ENCODE peak calls at places on chromosome 12, in ten cellular contexts. A is left lung; J is endothelial cell; T is NCI-H1105; L is ACHN; Z is stimulated activated CD8-positive, alpha-beta memory T cell treated with anti-CD3 and anti-CD28 coated beads, Interleukin-7, amount 100 ng/mL, for 1 hour; F is CD4-positive, alpha-beta T cell; N is stimulated activated CD4-positive, alpha-beta T cell treated with anti-CD3 and anti-CD28 coated beads, Interleukin-1b, Interleukin-23, amount 100 ng/mL, for 1 hour; K is fibroblast of pulmonary artery; Y is NCI-H1092 treated with DMSO at 0.1 percent for 48 hours. V is an unnamed sample.

GRCh38 chr12:54048694-54049093 is 4.9 kb upstream of the HOXC4 start:
- DNase-seq in A (no peak), J (no peak), T (no peak), L (no peak), Z (no peak), F (no peak), N (no peak), K (no peak), Y (no peak), V (no peak)

GRCh38 chr12:6469609-6470374 is 685 bp downstream of the VAMP1 start:
- DNase-seq in A (no peak), J (no peak), T (no peak), L (no peak), Z (no peak), F (no peak), N (no peak), K (no peak), Y (no peak), V (no peak)

GRCh38 chr12:106428379-106428778 is 70.8 kb downstream of the POLR3B start:
- DNase-seq in A (no peak), J (no peak), T (no peak), L (no peak), Z (no peak), F (no peak), N (no peak), K (peak), Y (peak), V (peak)

GRCh38 chr12:110349096-110349495 is 54.4 kb downstream of the ANAPC7 start:
- DNase-seq in A (no peak), J (no peak), T (no peak), L (no peak), Z (no peak), F (no peak), N (no peak), K (no peak), Y (no peak), V (no peak)

GRCh38 chr12:93223440-93224426 is 154.0 kb upstream of the NUDT4 start:
- DNase-seq in A (no peak), J (no peak), T (peak), L (no peak), Z (no peak), F (no peak), N (no peak), K (peak), Y (peak), V (peak)

GRCh38 chr12:12985817-12986408 is 14.2 kb downstream of the HEBP1 start:
- DNase-seq in A (no peak), J (peak), T (no peak), L (peak), Z (no peak), F (no peak), N (no peak), K (peak), Y (no peak), V (no peak)

GRCh38 chr12:115426732-115427131 is 742.8 kb upstream of the TBX3 start:
- DNase-seq in A (no peak), J (no peak), T (no peak), L (no peak), Z (no peak), F (no peak), N (no peak), K (no peak), Y (no peak), V (no peak)

GRCh38 chr12:132194556-132194955 is 50.3 kb downstream of the NOC4L start:
- DNase-seq in A (no peak), J (no peak), T (peak), L (no peak), Z (no peak), F (no peak), N (no peak), K (no peak), Y (no peak), V (no peak)

GRCh38 chr12:96831346-96831745 is 75.7 kb upstream of the NEDD1 start:
- DNase-seq in A (no peak), J (no peak), T (no peak), L (no peak), Z (no peak), F (no peak), N (no peak), K (no peak), Y (no peak), V (no peak)

GRCh38 chr12:54411398-54412241 is 7.4 kb downstream of the ITGA5 start:
- DNase-seq in A (peak), J (no peak), T (no peak), L (peak), Z (no peak), F (no peak), N (no peak), K (peak), Y (no peak), V (no peak)

GRCh38 chr12:127293507-127294310 is 973.3 kb upstream of the TMEM132C start:
- DNase-seq in A (no peak), J (no peak), T (no peak), L (peak), Z (no peak), F (no peak), N (peak), K (peak), Y (peak), V (no peak)

GRCh38 chr12:99121476-99121965 is 476.4 kb downstream of the APAF1 start:
- DNase-seq in A (no peak), J (no peak), T (no peak), L (no peak), Z (no peak), F (no peak), N (no peak), K (no peak), Y (peak), V (no peak)

GRCh38 chr12:51953011-51953568 is 1.6 kb downstream of the ACVR1B start:
- DNase-seq in A (no peak), J (no peak), T (no peak), L (no peak), Z (no peak), F (no peak), N (no peak), K (no peak), Y (no peak), V (no peak)

GRCh38 chr12:75632452-75632851 is 121.0 kb upstream of the KRR1 start:
- DNase-seq in A (no peak), J (no peak), T (no peak), L (no peak), Z (no peak), F (no peak), N (no peak), K (peak), Y (peak), V (peak)

GRCh38 chr12:71397433-71397954 is 42.1 kb upstream of the LGR5 start:
- DNase-seq in A (no peak), J (no peak), T (no peak), L (peak), Z (no peak), F (no peak), N (no peak), K (no peak), Y (no peak), V (peak)

GRCh38 chr12:82176016-82176415 is 182.2 kb downstream of the CCDC59 start:
- DNase-seq in A (no peak), J (no peak), T (peak), L (no peak), Z (no peak), F (no peak), N (no peak), K (no peak), Y (no peak), V (no peak)

GRCh38 chr12:97912943-97913342 is 450.3 kb downstream of the RMST start:
- DNase-seq in A (no peak), J (no peak), T (no peak), L (no peak), Z (no peak), F (no peak), N (no peak), K (no peak), Y (no peak), V (no peak)

GRCh38 chr12:62640910-62641448 is 174.4 kb downstream of the MON2 start:
- DNase-seq in A (no peak), J (no peak), T (no peak), L (no peak), Z (no peak), F (no peak), N (no peak), K (peak), Y (no peak), V (no peak)

GRCh38 chr12:98456583-98457573 is 58.5 kb upstream of the TMPO start:
- DNase-seq in A (peak), J (peak), T (no peak), L (peak), Z (no peak), F (no peak), N (no peak), K (peak), Y (peak), V (no peak)

GRCh38 chr12:94601972-94602517 is 48.3 kb downstream of the TMCC3 start:
- DNase-seq in A (no peak), J (no peak), T (no peak), L (no peak), Z (no peak), F (no peak), N (no peak), K (no peak), Y (no peak), V (no peak)

GRCh38 chr12:103800252-103800771 is 40.7 kb downstream of the NT5DC3 start:
- DNase-seq in A (peak), J (no peak), T (peak), L (no peak), Z (no peak), F (no peak), N (no peak), K (peak), Y (peak), V (peak)

GRCh38 chr12:40164034-40164433 is 58.2 kb upstream of the SLC2A13 start:
- DNase-seq in A (no peak), J (no peak), T (no peak), L (no peak), Z (no peak), F (no peak), N (no peak), K (no peak), Y (no peak), V (no peak)

GRCh38 chr12:72102150-72102549 is 163.5 kb downstream of the TPH2 start:
- DNase-seq in A (no peak), J (no peak), T (no peak), L (no peak), Z (no peak), F (no peak), N (no peak), K (no peak), Y (no peak), V (no peak)

GRCh38 chr12:4607056-4607455 is 41.8 kb downstream of the AKAP3 start:
- DNase-seq in A (no peak), J (no peak), T (no peak), L (no peak), Z (no peak), F (no peak), N (no peak), K (peak), Y (no peak), V (no peak)

GRCh38 chr12:42862055-42862454 is 272.5 kb upstream of the PRICKLE1 start:
- DNase-seq in A (no peak), J (no peak), T (no peak), L (peak), Z (no peak), F (no peak), N (no peak), K (no peak), Y (no peak), V (no peak)

GRCh38 chr12:25769076-25769945 is 189.2 kb upstream of the RASSF8 start:
- DNase-seq in A (no peak), J (no peak), T (no peak), L (peak), Z (no peak), F (no peak), N (no peak), K (peak), Y (no peak), V (no peak)

GRCh38 chr12:124917135-124917840 is 2.8 kb upstream of the UBC start:
- DNase-seq in A (peak), J (peak), T (no peak), L (peak), Z (peak), F (peak), N (peak), K (peak), Y (no peak), V (no peak)

GRCh38 chr12:123485756-123486155 is 27.8 kb downstream of the SNRNP35 start:
- DNase-seq in A (no peak), J (no peak), T (no peak), L (no peak), Z (no peak), F (no peak), N (no peak), K (no peak), Y (no peak), V (no peak)

GRCh38 chr12:68899251-68899771 is 33.7 kb downstream of the CPM start:
- DNase-seq in A (peak), J (no peak), T (no peak), L (peak), Z (no peak), F (no peak), N (no peak), K (peak), Y (no peak), V (peak)

GRCh38 chr12:80321653-80322052 is 122.4 kb upstream of the PTPRQ start:
- DNase-seq in A (no peak), J (no peak), T (no peak), L (no peak), Z (no peak), F (no peak), N (no peak), K (peak), Y (no peak), V (no peak)

GRCh38 chr12:4034926-4035325 is 161.7 kb upstream of the PARP11 start:
- DNase-seq in A (no peak), J (no peak), T (no peak), L (no peak), Z (no peak), F (no peak), N (no peak), K (no peak), Y (no peak), V (no peak)

GRCh38 chr12:15240898-15241297 is 19.7 kb upstream of the RERG start:
- DNase-seq in A (no peak), J (no peak), T (no peak), L (no peak), Z (no peak), F (no peak), N (no peak), K (no peak), Y (no peak), V (no peak)

GRCh38 chr12:75725505-75726120 is 214.2 kb upstream of the KRR1 start:
- DNase-seq in A (no peak), J (no peak), T (no peak), L (peak), Z (no peak), F (no peak), N (no peak), K (peak), Y (peak), V (peak)